ENCODE peak calls at places on chromosomes 6 and 20, in six cellular contexts. One of them, this sample, is unnamed.

GRCh38 chr20:46327557-46327956 is 19.3 kb upstream of the CDH22 start:
- DNase-seq in trophoblast cell: no peak
- DNase-seq in mesendoderm: no peak
- DNase-seq in mesenchymal stem cell: no peak
- DNase-seq in H9: no peak
- DNase-seq in neuronal stem cell: no peak
- DNase-seq in this sample: no peak

GRCh38 chr6:142297996-142298753 is 3.6 kb upstream of the ADGRG6 start:
- DNase-seq in mesendoderm: no peak
- DNase-seq in neuronal stem cell: no peak
- DNase-seq in trophoblast cell: peak
- DNase-seq in H9: no peak
- DNase-seq in mesenchymal stem cell: peak
- DNase-seq in this sample: peak

GRCh38 chr20:57342829-57343228 is 8.2 kb upstream of the RAE1 start:
- DNase-seq in neuronal stem cell: no peak
- DNase-seq in H9: no peak
- DNase-seq in trophoblast cell: no peak
- DNase-seq in mesenchymal stem cell: peak
- DNase-seq in mesendoderm: no peak
- DNase-seq in this sample: peak

GRCh38 chr6:37056439-37057127 is 51.1 kb downstream of the FGD2 start:
- DNase-seq in mesendoderm: peak
- DNase-seq in trophoblast cell: peak
- DNase-seq in H9: peak
- DNase-seq in mesenchymal stem cell: peak
- DNase-seq in neuronal stem cell: no peak
- DNase-seq in this sample: peak

GRCh38 chr6:8481727-8482126 is 46.4 kb upstream of the SLC35B3 start:
- DNase-seq in H9: no peak
- DNase-seq in mesendoderm: peak
- DNase-seq in mesenchymal stem cell: peak
- DNase-seq in trophoblast cell: peak
- DNase-seq in neuronal stem cell: peak
- DNase-seq in this sample: no peak

GRCh38 chr6:35787266-35788218 is 6.7 kb downstream of the CLPSL1 start:
- DNase-seq in H9: no peak
- DNase-seq in neuronal stem cell: no peak
- DNase-seq in trophoblast cell: no peak
- DNase-seq in mesendoderm: no peak
- DNase-seq in mesenchymal stem cell: no peak
- DNase-seq in this sample: no peak

GRCh38 chr6:134080171-134080795 is 27.9 kb upstream of the SLC2A12 start:
- DNase-seq in neuronal stem cell: no peak
- DNase-seq in mesendoderm: peak
- DNase-seq in H9: no peak
- DNase-seq in trophoblast cell: peak
- DNase-seq in mesenchymal stem cell: no peak
- DNase-seq in this sample: no peak

GRCh38 chr6:159959976-159960384 is 8.9 kb upstream of the IGF2R start:
- DNase-seq in trophoblast cell: no peak
- DNase-seq in H9: no peak
- DNase-seq in mesenchymal stem cell: no peak
- DNase-seq in mesendoderm: no peak
- DNase-seq in neuronal stem cell: no peak
- DNase-seq in this sample: peak

GRCh38 chr6:166619912-166620311 is 7.1 kb downstream of the RPS6KA2 start:
- DNase-seq in trophoblast cell: peak
- DNase-seq in mesendoderm: no peak
- DNase-seq in H9: no peak
- DNase-seq in neuronal stem cell: no peak
- DNase-seq in mesenchymal stem cell: peak
- DNase-seq in this sample: peak

GRCh38 chr6:112971651-112972050 is 624.5 kb downstream of the RFPL4B start:
- DNase-seq in trophoblast cell: no peak
- DNase-seq in H9: no peak
- DNase-seq in neuronal stem cell: no peak
- DNase-seq in mesendoderm: no peak
- DNase-seq in mesenchymal stem cell: no peak
- DNase-seq in this sample: no peak

GRCh38 chr6:169799474-169799926 is 48.1 kb downstream of the ERMARD start:
- DNase-seq in H9: no peak
- DNase-seq in trophoblast cell: no peak
- DNase-seq in neuronal stem cell: no peak
- DNase-seq in mesenchymal stem cell: no peak
- DNase-seq in mesendoderm: peak
- DNase-seq in this sample: no peak

GRCh38 chr20:44432618-44433577 is 42.8 kb upstream of the TTPAL start:
- DNase-seq in mesendoderm: no peak
- DNase-seq in neuronal stem cell: no peak
- DNase-seq in trophoblast cell: no peak
- DNase-seq in mesenchymal stem cell: no peak
- DNase-seq in H9: no peak
- DNase-seq in this sample: no peak

GRCh38 chr20:49979030-49979832 is 3.5 kb upstream of the SNAI1 start:
- DNase-seq in mesendoderm: peak
- DNase-seq in neuronal stem cell: peak
- DNase-seq in trophoblast cell: peak
- DNase-seq in mesenchymal stem cell: peak
- DNase-seq in H9: peak
- DNase-seq in this sample: no peak

GRCh38 chr20:52190437-52191131 is 995 bp downstream of the ZFP64 start:
- DNase-seq in H9: peak
- DNase-seq in trophoblast cell: peak
- DNase-seq in mesendoderm: peak
- DNase-seq in mesenchymal stem cell: peak
- DNase-seq in neuronal stem cell: no peak
- DNase-seq in this sample: peak

GRCh38 chr20:1062334-1063015 is 55.9 kb upstream of the PSMF1 start:
- DNase-seq in mesenchymal stem cell: no peak
- DNase-seq in neuronal stem cell: no peak
- DNase-seq in H9: no peak
- DNase-seq in trophoblast cell: no peak
- DNase-seq in mesendoderm: peak
- DNase-seq in this sample: no peak

GRCh38 chr6:117477988-117478852 is 4.3 kb upstream of the DCBLD1 start:
- DNase-seq in mesendoderm: peak
- DNase-seq in H9: peak
- DNase-seq in trophoblast cell: no peak
- DNase-seq in mesenchymal stem cell: no peak
- DNase-seq in neuronal stem cell: no peak
- DNase-seq in this sample: no peak

GRCh38 chr20:15447549-15447948 is 1110.1 kb upstream of the FLRT3 start:
- DNase-seq in H9: no peak
- DNase-seq in trophoblast cell: no peak
- DNase-seq in mesenchymal stem cell: no peak
- DNase-seq in neuronal stem cell: no peak
- DNase-seq in mesendoderm: no peak
- DNase-seq in this sample: no peak

GRCh38 chr20:19758888-19759331 is 852 bp downstream of the RIN2 start:
- DNase-seq in trophoblast cell: peak
- DNase-seq in neuronal stem cell: peak
- DNase-seq in H9: peak
- DNase-seq in mesendoderm: peak
- DNase-seq in mesenchymal stem cell: peak
- DNase-seq in this sample: no peak

GRCh38 chr6:148272084-148272483 is 70.6 kb upstream of the SASH1 start:
- DNase-seq in mesendoderm: peak
- DNase-seq in mesenchymal stem cell: peak
- DNase-seq in trophoblast cell: peak
- DNase-seq in H9: no peak
- DNase-seq in neuronal stem cell: no peak
- DNase-seq in this sample: peak

GRCh38 chr6:169420912-169421543 is 167.4 kb upstream of the THBS2 start:
- DNase-seq in trophoblast cell: peak
- DNase-seq in mesendoderm: peak
- DNase-seq in neuronal stem cell: no peak
- DNase-seq in H9: peak
- DNase-seq in mesenchymal stem cell: peak
- DNase-seq in this sample: peak

GRCh38 chr6:112337209-112337638 is 9.9 kb upstream of the RFPL4B start:
- DNase-seq in trophoblast cell: peak
- DNase-seq in mesenchymal stem cell: peak
- DNase-seq in H9: peak
- DNase-seq in mesendoderm: peak
- DNase-seq in neuronal stem cell: peak
- DNase-seq in this sample: peak

GRCh38 chr6:6697620-6698019 is 109.1 kb downstream of the LY86 start:
- DNase-seq in mesenchymal stem cell: peak
- DNase-seq in H9: no peak
- DNase-seq in neuronal stem cell: no peak
- DNase-seq in mesendoderm: peak
- DNase-seq in trophoblast cell: peak
- DNase-seq in this sample: no peak

GRCh38 chr6:139133733-139134360 is 1.0 kb upstream of the HECA start:
- DNase-seq in trophoblast cell: no peak
- DNase-seq in H9: no peak
- DNase-seq in mesenchymal stem cell: no peak
- DNase-seq in mesendoderm: no peak
- DNase-seq in neuronal stem cell: no peak
- DNase-seq in this sample: no peak

GRCh38 chr20:50625986-50626677 is 65.2 kb downstream of the RIPOR3 start:
- DNase-seq in mesendoderm: peak
- DNase-seq in H9: peak
- DNase-seq in mesenchymal stem cell: peak
- DNase-seq in trophoblast cell: peak
- DNase-seq in neuronal stem cell: no peak
- DNase-seq in this sample: peak

GRCh38 chr6:45477785-45478184 is 100.1 kb upstream of the SUPT3H start:
- DNase-seq in trophoblast cell: peak
- DNase-seq in H9: no peak
- DNase-seq in mesendoderm: no peak
- DNase-seq in mesenchymal stem cell: no peak
- DNase-seq in neuronal stem cell: no peak
- DNase-seq in this sample: no peak

GRCh38 chr6:16717275-16717942 is 43.9 kb downstream of the ATXN1 start:
- DNase-seq in mesendoderm: no peak
- DNase-seq in neuronal stem cell: no peak
- DNase-seq in trophoblast cell: no peak
- DNase-seq in H9: no peak
- DNase-seq in mesenchymal stem cell: no peak
- DNase-seq in this sample: no peak

GRCh38 chr20:37411408-37412306 is 65.7 kb downstream of the SRC start:
- DNase-seq in mesenchymal stem cell: no peak
- DNase-seq in trophoblast cell: no peak
- DNase-seq in mesendoderm: no peak
- DNase-seq in H9: no peak
- DNase-seq in neuronal stem cell: no peak
- DNase-seq in this sample: no peak
- H2BK120ac ChIP-seq in mesenchymal stem cell: no peak
- H2BK120ac ChIP-seq in trophoblast cell: no peak
- H2BK120ac ChIP-seq in mesendoderm: no peak
- H2BK120ac ChIP-seq in H9: no peak
- H2BK120ac ChIP-seq in neuronal stem cell: no peak
- H2BK120ac ChIP-seq in this sample: no peak

GRCh38 chr20:58618694-58619540 is 32.2 kb upstream of the STX16 start:
- DNase-seq in H9: peak
- DNase-seq in mesendoderm: peak
- DNase-seq in neuronal stem cell: no peak
- DNase-seq in trophoblast cell: no peak
- DNase-seq in mesenchymal stem cell: no peak
- DNase-seq in this sample: peak
- H2AK5ac ChIP-seq in H9: no peak
- H2AK5ac ChIP-seq in mesendoderm: no peak
- H2AK5ac ChIP-seq in neuronal stem cell: no peak
- H2AK5ac ChIP-seq in trophoblast cell: peak
- H2AK5ac ChIP-seq in mesenchymal stem cell: peak
- H2AK5ac ChIP-seq in this sample: peak

GRCh38 chr6:26025047-26025893 is 62.0 kb upstream of the HFE start:
- DNase-seq in H9: no peak
- DNase-seq in mesenchymal stem cell: peak
- DNase-seq in neuronal stem cell: no peak
- DNase-seq in trophoblast cell: peak
- DNase-seq in mesendoderm: peak
- DNase-seq in this sample: peak
- H2BK120ac ChIP-seq in H9: no peak
- H2BK120ac ChIP-seq in mesenchymal stem cell: no peak
- H2BK120ac ChIP-seq in neuronal stem cell: no peak
- H2BK120ac ChIP-seq in trophoblast cell: peak
- H2BK120ac ChIP-seq in mesendoderm: peak
- H2BK120ac ChIP-seq in this sample: peak

GRCh38 chr6:114121913-114122662 is 151.1 kb upstream of the HDAC2 start:
- DNase-seq in trophoblast cell: peak
- DNase-seq in mesenchymal stem cell: no peak
- DNase-seq in neuronal stem cell: no peak
- DNase-seq in mesendoderm: peak
- DNase-seq in H9: no peak
- DNase-seq in this sample: no peak
- H2AK5ac ChIP-seq in trophoblast cell: no peak
- H2AK5ac ChIP-seq in mesenchymal stem cell: peak
- H2AK5ac ChIP-seq in neuronal stem cell: no peak
- H2AK5ac ChIP-seq in mesendoderm: no peak
- H2AK5ac ChIP-seq in H9: no peak
- H2AK5ac ChIP-seq in this sample: no peak